ENCODE peak calls at places on chromosomes 16 and 17, in six cellular contexts. A is CD8-positive, alpha-beta memory T cell; S is spleen; L is stimulated activated CD4-positive, alpha-beta T cell treated with anti-CD3 and anti-CD28 coated beads, Interleukin-15, amount 100 ng/mL, for 1 hour; T is HS-5; Q is hippocampal formation. Z is an unnamed sample.

GRCh38 chr17:16887523-16888095 is 84.3 kb downstream of the TNFRSF13B start:
- DNase-seq in A (no peak), S (peak; percentile 40), Q (no peak), L (no peak), T (no peak), Z (no peak)

GRCh38 chr16:84726079-84726669 is 26.4 kb downstream of the USP10 start:
- DNase-seq in A (peak; percentile 77), T (no peak), S (peak; percentile 95), L (peak; percentile 67), Q (peak; percentile 84), Z (no peak)

GRCh38 chr17:61361084-61361483 is 38.6 kb upstream of the TBX2 start:
- DNase-seq in S (no peak), Q (no peak), A (no peak), T (peak; percentile 64), L (no peak), Z (no peak)

GRCh38 chr17:78697122-78697845 is 84.8 kb downstream of the CYTH1 start:
- DNase-seq in L (no peak), T (no peak), S (no peak), A (no peak), Q (no peak), Z (no peak)

GRCh38 chr16:47143677-47144558 is at the start of gene NETO2:
- DNase-seq in Q (peak; percentile 14), T (no peak), L (peak; percentile 19), A (peak; percentile 53), S (peak; percentile 92), Z (peak; percentile 34)

GRCh38 chr17:41061969-41062368 is 2.1 kb upstream of the KRTAP2-3 start:
- DNase-seq in L (no peak), A (no peak), Q (no peak), S (no peak), T (peak; percentile 90), Z (no peak)

GRCh38 chr17:31608659-31609254 is 217.3 kb downstream of the RAB11FIP4 start:
- DNase-seq in S (no peak), Q (no peak), L (no peak), A (no peak), T (no peak), Z (no peak)

GRCh38 chr17:9798724-9799123 is 7.3 kb upstream of the DHRS7C start:
- DNase-seq in Q (no peak), T (no peak), S (no peak), L (no peak), A (no peak), Z (no peak)

GRCh38 chr17:55825213-55825612 is 74.4 kb downstream of the PCTP start:
- DNase-seq in T (no peak), Q (no peak), A (no peak), S (no peak), L (no peak), Z (peak; percentile 22)

GRCh38 chr17:70288540-70289290 is 119.4 kb downstream of the KCNJ2 start:
- DNase-seq in T (no peak), A (no peak), S (no peak), L (no peak), Q (no peak), Z (no peak)

GRCh38 chr17:75843577-75844529 is at the start of gene UNC13D:
- DNase-seq in L (no peak), A (peak; percentile 64), T (no peak), S (peak; percentile 95), Q (no peak), Z (no peak)

Z was measured in NCI-H1930.